ENCODE peak calls at places on chromosomes 3 and 15, in ten cellular contexts. O is cardiac muscle cell; M is RWPE1; J is mesendoderm; C is fibroblast of lung; W is lower lobe of right lung; G is brain microvascular endothelial cell; T is CD8-positive, alpha-beta memory T cell; P is HCT116; B is kidney. Y is an unnamed sample.

GRCh38 chr15:85008474-85009260 is 27.0 kb downstream of the PDE8A start:
- DNase-seq in O (no peak), M (no peak), J (peak), C (no peak), W (no peak), G (no peak), T (no peak), P (no peak), B (no peak), Y (no peak)

GRCh38 chr3:54366839-54367238 is 244.5 kb downstream of the CACNA2D3 start:
- DNase-seq in O (no peak), M (no peak), J (no peak), C (no peak), W (no peak), G (no peak), T (no peak), P (no peak), B (no peak), Y (no peak)

GRCh38 chr15:35279811-35280210 is 194.7 kb upstream of the NANOGP8 start:
- DNase-seq in O (peak), M (no peak), J (no peak), C (peak), W (no peak), G (no peak), T (no peak), P (no peak), B (no peak), Y (no peak)

GRCh38 chr3:192727032-192727847 is at the start of gene FGF12:
- DNase-seq in O (peak), M (peak), J (peak), C (peak), W (peak), G (peak), T (no peak), P (no peak), B (peak), Y (peak)

GRCh38 chr3:121545049-121545563 is 682 bp downstream of the POLQ start:
- DNase-seq in O (peak), M (peak), J (peak), C (peak), W (no peak), G (peak), T (no peak), P (no peak), B (no peak), Y (no peak)

GRCh38 chr3:32934150-32934742 is 17.2 kb upstream of the CCR4 start:
- DNase-seq in O (peak), M (no peak), J (peak), C (no peak), W (no peak), G (no peak), T (no peak), P (peak), B (no peak), Y (peak)

GRCh38 chr15:64050281-64051092 is 4.2 kb upstream of the DAPK2 start:
- DNase-seq in O (no peak), M (no peak), J (no peak), C (no peak), W (no peak), G (no peak), T (no peak), P (no peak), B (peak), Y (peak)

GRCh38 chr15:55526559-55527036 is 18.6 kb upstream of the DNAAF4 start:
- DNase-seq in O (peak), M (peak), J (peak), C (peak), W (no peak), G (peak), T (no peak), P (peak), B (no peak), Y (no peak)

GRCh38 chr15:70852501-70853269 is 1.3 kb downstream of the LARP6 start:
- DNase-seq in O (peak), M (peak), J (no peak), C (peak), W (no peak), G (peak), T (no peak), P (no peak), B (no peak), Y (no peak)

GRCh38 chr3:154121236-154122095 is at the start of gene ARHGEF26:
- DNase-seq in O (peak), M (peak), J (peak), C (peak), W (peak), G (peak), T (peak), P (peak), B (peak), Y (peak)

GRCh38 chr3:4994823-4995499 is 15.7 kb downstream of the BHLHE40 start:
- DNase-seq in O (peak), M (peak), J (peak), C (peak), W (no peak), G (peak), T (no peak), P (peak), B (peak), Y (no peak)

GRCh38 chr3:101074518-101074917 is 81.3 kb upstream of the ABI3BP start:
- DNase-seq in O (peak), M (no peak), J (no peak), C (no peak), W (no peak), G (peak), T (no peak), P (no peak), B (no peak), Y (no peak)

GRCh38 chr3:23740517-23741402 is 65.0 kb upstream of the UBE2E1 start:
- DNase-seq in O (peak), M (peak), J (peak), C (peak), W (peak), G (no peak), T (no peak), P (peak), B (no peak), Y (no peak)

GRCh38 chr3:155481089-155481488 is 187.6 kb upstream of the STRIT1 start:
- DNase-seq in O (no peak), M (no peak), J (no peak), C (no peak), W (no peak), G (no peak), T (no peak), P (no peak), B (peak), Y (no peak)

GRCh38 chr3:186544281-186544680 is at the start of gene CRYGS:
- DNase-seq in O (no peak), M (no peak), J (no peak), C (peak), W (no peak), G (no peak), T (no peak), P (no peak), B (no peak), Y (no peak)

GRCh38 chr15:95304116-95304873 is 1026.2 kb upstream of the NR2F2 start:
- DNase-seq in O (peak), M (no peak), J (no peak), C (peak), W (no peak), G (no peak), T (no peak), P (no peak), B (no peak), Y (no peak)

GRCh38 chr15:70494861-70495571 is 268.3 kb downstream of the UACA start:
- DNase-seq in O (peak), M (peak), J (peak), C (peak), W (no peak), G (peak), T (no peak), P (no peak), B (no peak), Y (no peak)

GRCh38 chr3:15796771-15797599 is 794 bp downstream of the ANKRD28 start:
- DNase-seq in O (peak), M (peak), J (peak), C (peak), W (no peak), G (peak), T (no peak), P (peak), B (no peak), Y (no peak)

GRCh38 chr15:20310603-20311002 is 231.0 kb downstream of the GOLGA6L6 start:
- DNase-seq in O (no peak), M (no peak), J (no peak), C (no peak), W (no peak), G (no peak), T (no peak), P (no peak), B (no peak), Y (no peak)

GRCh38 chr3:128427872-128428822 is 38.5 kb downstream of the DNAJB8 start:
- DNase-seq in O (no peak), M (no peak), J (no peak), C (no peak), W (no peak), G (no peak), T (no peak), P (no peak), B (peak), Y (no peak)

GRCh38 chr15:74613953-74614743 is 1.5 kb upstream of the CLK3 start:
- DNase-seq in O (no peak), M (peak), J (peak), C (peak), W (no peak), G (no peak), T (no peak), P (no peak), B (peak), Y (no peak)

GRCh38 chr3:156630773-156631093 is 43.7 kb upstream of the TIPARP start:
- DNase-seq in O (no peak), M (no peak), J (no peak), C (peak), W (no peak), G (no peak), T (no peak), P (no peak), B (no peak), Y (no peak)

GRCh38 chr3:129308636-129309035 is 30.0 kb downstream of the HMCES start:
- DNase-seq in O (no peak), M (no peak), J (no peak), C (no peak), W (no peak), G (no peak), T (no peak), P (no peak), B (no peak), Y (no peak)

GRCh38 chr15:26628879-26629529 is 143.9 kb downstream of the GABRB3 start:
- DNase-seq in O (peak), M (no peak), J (peak), C (peak), W (peak), G (no peak), T (no peak), P (no peak), B (peak), Y (peak)

GRCh38 chr3:52120576-52121458 is 33.4 kb downstream of the POC1A start:
- DNase-seq in O (no peak), M (no peak), J (no peak), C (no peak), W (peak), G (no peak), T (no peak), P (no peak), B (peak), Y (no peak)

GRCh38 chr3:146524961-146525360 is 19.4 kb downstream of the PLSCR1 start:
- DNase-seq in O (no peak), M (no peak), J (no peak), C (no peak), W (no peak), G (no peak), T (no peak), P (no peak), B (no peak), Y (no peak)

GRCh38 chr3:15154326-15154725 is 51.7 kb upstream of the CAPN7 start:
- DNase-seq in O (no peak), M (no peak), J (no peak), C (no peak), W (no peak), G (no peak), T (no peak), P (no peak), B (no peak), Y (no peak)

GRCh38 chr3:30631237-30631961 is 25.0 kb downstream of the TGFBR2 start:
- DNase-seq in O (peak), M (peak), J (no peak), C (peak), W (no peak), G (peak), T (peak), P (peak), B (no peak), Y (no peak)

GRCh38 chr3:30632065-30632464 is 25.7 kb downstream of the TGFBR2 start:
- DNase-seq in O (peak), M (no peak), J (no peak), C (no peak), W (no peak), G (no peak), T (no peak), P (no peak), B (no peak), Y (no peak)

GRCh38 chr3:30635072-30635471 is 28.7 kb downstream of the TGFBR2 start:
- DNase-seq in O (no peak), M (no peak), J (no peak), C (no peak), W (no peak), G (no peak), T (no peak), P (no peak), B (no peak), Y (no peak)

GRCh38 chr3:30632521-30632920 is 26.1 kb downstream of the TGFBR2 start:
- DNase-seq in O (no peak), M (no peak), J (no peak), C (no peak), W (no peak), G (no peak), T (no peak), P (no peak), B (no peak), Y (no peak)

GRCh38 chr3:30633718-30634117 is 27.3 kb downstream of the TGFBR2 start:
- DNase-seq in O (no peak), M (no peak), J (no peak), C (no peak), W (no peak), G (no peak), T (no peak), P (no peak), B (no peak), Y (no peak)
- H3K27ac ChIP-seq in O (no peak), M (no peak), J (no peak), C (no peak), W (no peak), G (no peak), T (no peak), P (no peak), B (no peak), Y (peak)

GRCh38 chr15:62868507-62868906 is 174.0 kb upstream of the TPM1 start:
- DNase-seq in O (no peak), M (no peak), J (no peak), C (no peak), W (no peak), G (no peak), T (no peak), P (no peak), B (no peak), Y (no peak)

GRCh38 chr15:62866366-62866765 is 176.2 kb upstream of the TPM1 start:
- DNase-seq in O (no peak), M (no peak), J (no peak), C (no peak), W (no peak), G (no peak), T (no peak), P (no peak), B (no peak), Y (no peak)

GRCh38 chr15:62870216-62870615 is 172.3 kb upstream of the TPM1 start:
- DNase-seq in O (no peak), M (no peak), J (no peak), C (no peak), W (no peak), G (no peak), T (no peak), P (no peak), B (no peak), Y (no peak)

GRCh38 chr15:62873203-62873602 is 169.3 kb upstream of the TPM1 start:
- DNase-seq in O (no peak), M (no peak), J (no peak), C (peak), W (no peak), G (no peak), T (no peak), P (no peak), B (no peak), Y (no peak)

GRCh38 chr15:62869116-62869515 is 173.4 kb upstream of the TPM1 start:
- DNase-seq in O (no peak), M (no peak), J (no peak), C (no peak), W (no peak), G (no peak), T (no peak), P (no peak), B (no peak), Y (no peak)
- H3K27ac ChIP-seq in O (no peak), M (no peak), J (no peak), C (no peak), W (no peak), G (no peak), T (no peak), P (no peak), B (no peak), Y (no peak)

GRCh38 chr3:94735354-94735753 is 672.5 kb downstream of the NSUN3 start:
- DNase-seq in O (no peak), M (no peak), J (no peak), C (no peak), W (no peak), G (no peak), T (no peak), P (no peak), B (no peak), Y (no peak)

GRCh38 chr3:94734201-94734600 is 671.3 kb downstream of the NSUN3 start:
- DNase-seq in O (no peak), M (no peak), J (peak), C (no peak), W (no peak), G (no peak), T (no peak), P (no peak), B (no peak), Y (no peak)

DNA sequence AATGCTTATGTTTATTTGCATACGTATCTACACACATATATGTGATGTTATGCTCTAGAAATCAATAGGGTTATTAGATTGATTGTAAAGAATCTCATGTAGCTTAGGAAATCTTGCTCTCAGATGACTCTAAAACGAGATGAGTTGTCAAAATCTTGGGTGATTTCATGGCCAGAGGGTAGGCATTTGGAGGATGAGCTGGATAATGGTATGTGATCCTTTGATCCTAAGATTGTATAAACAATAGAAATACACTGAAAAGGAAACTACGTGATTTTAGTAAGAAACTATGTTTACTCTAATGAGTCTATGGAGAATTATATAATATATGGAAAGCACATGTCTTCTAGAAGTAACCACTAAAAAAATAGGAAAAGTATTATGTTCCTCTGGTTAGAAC is 676.6 kb downstream of the NSUN3 start:
- DNase-seq in O (no peak), M (no peak), J (no peak), C (no peak), W (no peak), G (no peak), T (no peak), P (no peak), B (no peak), Y (no peak)
- H3K27ac ChIP-seq in O (no peak), M (no peak), J (no peak), C (no peak), W (no peak), G (no peak), T (no peak), P (no peak), B (no peak), Y (no peak)

DNA sequence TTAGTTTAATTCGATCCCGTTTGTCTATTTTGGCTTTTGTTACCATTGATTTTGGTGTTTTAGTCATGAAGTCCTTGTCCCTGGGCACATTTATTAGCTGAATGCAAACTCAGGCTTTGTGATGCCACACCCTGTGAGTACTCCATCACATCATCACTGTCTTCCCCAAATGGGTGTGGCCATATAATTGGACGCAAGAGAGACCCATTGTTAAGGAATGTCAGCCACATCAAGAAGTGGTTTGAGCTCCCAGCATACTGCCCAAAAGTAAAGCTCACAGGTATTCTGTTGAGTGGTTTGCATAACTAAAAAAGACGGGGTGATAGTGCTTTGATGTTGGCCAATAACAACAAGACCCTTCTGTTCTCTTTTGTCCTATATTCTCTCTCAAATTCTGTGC is 245.7 kb downstream of the SV2B start:
- DNase-seq in O (no peak), M (no peak), J (no peak), C (no peak), W (no peak), G (no peak), T (no peak), P (no peak), B (no peak), Y (no peak)
- H3K27ac ChIP-seq in O (no peak), M (no peak), J (no peak), C (no peak), W (no peak), G (no peak), T (no peak), P (no peak), B (no peak), Y (no peak)

DNA sequence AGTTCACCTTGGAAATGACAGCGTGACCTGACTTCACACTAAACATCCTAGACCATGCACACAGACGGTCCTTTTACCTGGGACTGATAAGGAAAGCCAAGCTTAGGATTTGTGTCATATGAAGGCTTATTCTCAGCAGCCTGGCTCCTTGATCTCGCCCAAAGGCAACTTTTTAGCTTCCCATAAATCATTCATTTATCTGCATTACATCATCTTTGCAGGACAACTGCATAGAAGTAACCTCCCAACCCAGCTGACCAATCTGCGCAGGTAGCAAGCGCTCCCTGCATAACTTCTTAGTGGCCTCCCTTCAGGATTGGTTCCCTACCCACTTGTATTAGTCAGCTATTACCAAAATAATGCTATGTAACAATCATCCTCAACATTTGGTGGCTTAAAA is 389.9 kb upstream of the PROK2 start:
- DNase-seq in O (no peak), M (no peak), J (no peak), C (no peak), W (no peak), G (no peak), T (no peak), P (no peak), B (no peak), Y (no peak)
- H3K27ac ChIP-seq in O (no peak), M (no peak), J (no peak), C (no peak), W (no peak), G (no peak), T (no peak), P (no peak), B (no peak), Y (no peak)

GRCh38 chr15:75732809-75733451 is 20.3 kb upstream of the CSPG4 start:
- DNase-seq in O (peak), M (peak), J (peak), C (peak), W (peak), G (peak), T (peak), P (peak), B (peak), Y (peak)
- H3K27ac ChIP-seq in O (no peak), M (peak), J (no peak), C (no peak), W (no peak), G (no peak), T (no peak), P (no peak), B (no peak), Y (no peak)

GRCh38 chr15:66623801-66624453 is 58.1 kb upstream of the LCTL start:
- DNase-seq in O (peak), M (no peak), J (no peak), C (no peak), W (no peak), G (no peak), T (no peak), P (no peak), B (no peak), Y (no peak)
- H3K27ac ChIP-seq in O (no peak), M (no peak), J (no peak), C (no peak), W (no peak), G (no peak), T (no peak), P (no peak), B (no peak), Y (no peak)